ENCODE peak calls at places on chromosomes 6 and 20, in nine cellular contexts. D is heart left ventricle; R is B cell; M is mesothelial cell of epicardium; Z is astrocyte of the cerebellum; C is psoas muscle; G is omental fat pad; V is uterus; S is CD4-positive, alpha-beta T cell. U is an unnamed sample.

GRCh38 chr6:28940859-28941680 is 17.3 kb upstream of the TRIM27 start:
- DNase-seq in G (peak), V (peak), Z (peak), D (no peak), S (peak), R (peak), C (peak), M (peak), U (peak)

GRCh38 chr6:77440206-77440976 is 22.9 kb downstream of the HTR1B start:
- DNase-seq in M (no peak), Z (no peak), C (no peak), V (no peak), G (no peak), D (no peak), S (no peak), R (no peak), U (no peak)

GRCh38 chr6:151624900-151625536 is 131.2 kb downstream of the CCDC170 start:
- DNase-seq in G (no peak), Z (no peak), V (no peak), D (no peak), M (no peak), S (no peak), R (no peak), C (no peak), U (no peak)

GRCh38 chr6:169396554-169397163 is 143.0 kb upstream of the THBS2 start:
- DNase-seq in Z (no peak), D (no peak), R (no peak), V (no peak), C (no peak), G (no peak), M (no peak), S (no peak), U (no peak)

GRCh38 chr6:123575218-123575617 is 61.5 kb downstream of the TRDN start:
- DNase-seq in S (no peak), V (no peak), D (no peak), G (no peak), R (no peak), C (no peak), M (no peak), Z (no peak), U (no peak)

GRCh38 chr6:53896237-53896636 is 101.4 kb downstream of the LRRC1 start:
- DNase-seq in R (no peak), M (no peak), C (no peak), D (no peak), G (no peak), S (no peak), V (no peak), Z (no peak), U (no peak)

GRCh38 chr6:10633216-10633615 is 61.2 kb downstream of the C6orf52 start:
- DNase-seq in C (no peak), M (no peak), V (no peak), Z (peak), G (no peak), D (no peak), S (no peak), R (no peak), U (peak)

GRCh38 chr6:1609662-1610496 is at the start of gene FOXC1:
- DNase-seq in S (no peak), R (peak), Z (peak), G (peak), C (peak), V (peak), D (peak), M (peak), U (no peak)

GRCh38 chr6:163667372-163668060 is 253.0 kb downstream of the QKI start:
- DNase-seq in V (peak), R (peak), G (no peak), C (no peak), D (no peak), S (no peak), M (no peak), Z (peak), U (peak)

DNA sequence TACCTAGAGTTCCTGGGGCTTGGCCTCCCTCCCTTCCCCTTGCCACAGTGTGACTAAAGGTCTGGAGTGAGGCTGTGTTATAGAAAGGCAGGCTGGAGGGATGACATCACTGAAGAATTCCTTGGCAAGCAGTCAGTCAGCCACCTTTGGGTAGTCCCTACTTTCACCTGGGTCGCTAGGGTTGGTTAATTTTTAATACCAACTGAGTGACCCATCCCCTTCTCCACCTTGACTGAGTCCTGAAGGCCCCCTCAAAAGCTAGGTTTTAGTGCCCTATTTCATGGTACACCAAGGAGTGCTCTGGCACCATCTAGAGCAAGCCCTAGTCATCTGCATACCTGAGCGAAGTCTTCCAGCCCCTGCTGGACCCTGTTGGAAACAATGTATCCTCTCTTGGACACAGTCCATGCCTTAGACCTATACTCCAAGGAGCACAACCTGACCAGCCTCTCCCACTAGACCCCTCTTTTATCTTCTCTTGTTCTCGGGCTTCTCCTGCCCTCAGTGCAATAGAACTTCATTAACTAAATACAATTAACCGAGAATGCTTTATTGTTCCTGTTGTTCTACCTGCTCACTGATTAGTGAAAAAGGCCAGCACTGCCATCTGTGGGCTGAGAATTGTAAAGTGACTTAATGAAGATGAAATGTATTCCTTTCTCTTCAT is 44.6 kb downstream of the RIN2 start:
- DNase-seq in G (no peak), C (no peak), V (no peak), R (peak), M (no peak), S (no peak), D (no peak), Z (no peak), U (no peak)
- TF ChIP-seq CTCF in G (no peak), C (peak), V (no peak), R (peak), M (no peak), S (no peak), D (no peak), Z (peak), U (peak)

GRCh38 chr6:133594551-133594950 is 294.4 kb upstream of the TCF21 start:
- DNase-seq in C (no peak), G (no peak), V (no peak), Z (no peak), D (no peak), M (no peak), S (no peak), R (no peak), U (no peak)
- TF ChIP-seq CTCF in C (no peak), G (no peak), V (no peak), Z (no peak), D (no peak), M (no peak), S (no peak), R (no peak), U (no peak)

GRCh38 chr6:159463440-159463839 is 229.6 kb downstream of the SOD2 start:
- DNase-seq in G (no peak), S (no peak), R (no peak), M (no peak), V (no peak), C (no peak), D (no peak), Z (peak), U (no peak)
- TF ChIP-seq CTCF in G (no peak), S (no peak), R (no peak), M (no peak), V (no peak), C (no peak), D (no peak), Z (peak), U (no peak)

DNA sequence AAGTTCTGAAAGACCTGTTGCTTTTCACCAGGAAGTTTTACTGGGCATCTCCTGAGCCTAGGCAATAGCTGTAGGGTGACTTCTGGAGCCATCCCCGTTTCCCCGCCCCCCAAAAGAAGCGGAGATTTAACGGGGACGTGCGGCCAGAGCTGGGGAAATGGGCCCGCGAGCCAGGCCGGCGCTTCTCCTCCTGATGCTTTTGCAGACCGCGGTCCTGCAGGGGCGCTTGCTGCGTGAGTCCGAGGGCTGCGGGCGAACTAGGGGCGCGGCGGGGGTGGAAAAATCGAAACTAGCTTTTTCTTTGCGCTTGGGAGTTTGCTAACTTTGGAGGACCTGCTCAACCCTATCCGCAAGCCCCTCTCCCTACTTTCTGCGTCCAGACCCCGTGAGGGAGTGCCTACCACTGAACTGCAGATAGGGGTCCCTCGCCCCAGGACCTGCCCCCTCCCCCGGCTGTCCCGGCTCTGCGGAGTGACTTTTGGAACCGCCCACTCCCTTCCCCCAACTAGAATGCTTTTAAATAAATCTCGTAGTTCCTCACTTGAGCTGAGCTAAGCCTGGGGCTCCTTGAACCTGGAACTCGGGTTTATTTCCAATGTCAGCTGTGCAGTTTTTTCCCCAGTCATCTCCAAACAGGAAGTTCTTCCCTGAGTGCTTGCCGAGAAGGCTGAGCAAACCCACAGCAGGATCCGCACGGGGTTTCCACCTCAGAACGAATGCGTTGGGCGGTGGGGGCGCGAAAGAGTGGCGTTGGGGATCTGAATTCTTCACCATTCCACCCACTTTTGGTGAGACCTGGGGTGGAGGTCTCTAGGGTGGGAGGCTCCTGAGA is at the start of gene HFE:
- DNase-seq in R (peak), G (no peak), S (no peak), C (peak), M (peak), D (peak), Z (no peak), V (peak), U (peak)
- TF ChIP-seq CTCF in R (no peak), G (no peak), S (no peak), C (no peak), M (no peak), D (no peak), Z (no peak), V (no peak), U (no peak)

GRCh38 chr6:159852877-159853276 is 37.9 kb upstream of the MAS1 start:
- DNase-seq in C (no peak), S (no peak), D (no peak), Z (no peak), V (no peak), R (no peak), M (no peak), G (no peak), U (no peak)
- TF ChIP-seq CTCF in C (no peak), S (peak), D (no peak), Z (no peak), V (peak), R (peak), M (no peak), G (no peak), U (no peak)

DNA sequence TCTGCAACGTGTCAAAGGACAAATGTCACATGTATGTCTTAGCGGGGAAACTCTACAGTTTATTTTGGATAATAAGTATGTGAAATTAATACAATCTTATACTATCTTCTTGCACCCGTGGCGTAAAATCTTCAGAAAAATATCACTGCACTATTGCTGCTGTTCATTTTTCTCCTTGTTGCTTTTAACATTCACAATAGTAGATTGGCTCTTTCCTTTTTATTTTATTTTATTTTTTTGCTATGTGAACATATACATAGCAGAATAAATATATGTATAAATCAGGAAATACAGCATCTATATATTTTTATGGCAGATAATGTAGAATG is 15.4 kb downstream of the GPR31 start:
- DNase-seq in R (no peak), Z (no peak), V (no peak), M (no peak), D (no peak), G (no peak), S (no peak), C (no peak), U (no peak)
- TF ChIP-seq CTCF in R (peak), Z (no peak), V (no peak), M (no peak), D (no peak), G (no peak), S (peak), C (no peak), U (peak)

GRCh38 chr20:52001999-52002666 is 189.4 kb downstream of the ZFP64 start:
- DNase-seq in S (no peak), C (no peak), M (no peak), R (no peak), V (no peak), Z (no peak), G (no peak), D (no peak), U (no peak)
- TF ChIP-seq CTCF in S (no peak), C (no peak), M (no peak), R (no peak), V (no peak), Z (peak), G (no peak), D (no peak), U (no peak)

U was measured in CD14-positive monocyte.